ENCODE peak calls at places on chromosomes 3 and 15, in four cellular contexts. X is PC-3, R is mammary epithelial cell, D is neural progenitor cell. F is an unnamed sample.

GRCh38 chr3:35635931-35636683 is 3.2 kb upstream of the ARPP21 start:
- DNase-seq in X (no peak), R (no peak), D (no peak), F (no peak)

GRCh38 chr3:171878441-171879225 is 35.5 kb downstream of the TMEM212 start:
- DNase-seq in X (no peak), R (no peak), D (peak), F (peak)

GRCh38 chr3:172106989-172107388 is 67.6 kb downstream of the FNDC3B start:
- DNase-seq in X (no peak), R (no peak), D (no peak), F (no peak)

GRCh38 chr3:7270731-7271130 is 409.8 kb downstream of the GRM7 start:
- DNase-seq in X (no peak), R (no peak), D (no peak), F (no peak)

GRCh38 chr15:44010114-44010513 is 183.3 kb downstream of the WDR76 start:
- DNase-seq in X (no peak), R (peak), D (no peak), F (peak)

GRCh38 chr3:10715886-10716285 is 100.1 kb upstream of the SLC6A11 start:
- DNase-seq in X (no peak), R (no peak), D (no peak), F (no peak)

GRCh38 chr3:192897005-192897404 is 20.7 kb downstream of the MB21D2 start:
- DNase-seq in X (peak), R (no peak), D (no peak), F (no peak)

GRCh38 chr3:104190681-104191080 is 1176.0 kb upstream of the ALCAM start:
- DNase-seq in X (no peak), R (no peak), D (peak), F (peak)

DNA sequence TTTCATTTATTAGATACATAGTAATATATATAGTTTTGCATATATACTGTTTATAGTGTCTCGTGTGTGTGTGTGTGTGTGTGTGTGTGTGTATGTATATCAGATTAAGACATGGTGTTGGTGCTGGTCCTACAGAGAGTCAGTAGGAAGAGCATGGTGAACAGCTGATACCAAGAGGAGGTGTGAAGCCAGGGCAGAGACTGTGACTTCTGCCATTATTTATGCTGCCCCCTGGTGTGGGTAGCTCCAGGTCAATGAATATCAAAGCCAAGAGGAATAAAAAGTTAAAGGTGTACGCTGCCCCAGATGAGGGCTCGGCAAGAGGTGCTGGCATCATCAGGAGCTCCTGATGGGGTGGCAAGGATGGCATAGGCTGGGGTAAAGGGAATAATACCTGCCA is 299.5 kb upstream of the RASGRP1 start:
- DNase-seq in X (no peak), R (no peak), D (no peak), F (peak)
- H3K9ac ChIP-seq in X (no peak), R (no peak), D (no peak), F (peak)

GRCh38 chr3:49248828-49249227 is 28.2 kb downstream of the C3orf62 start:
- DNase-seq in X (no peak), R (peak), D (no peak), F (no peak)

DNA sequence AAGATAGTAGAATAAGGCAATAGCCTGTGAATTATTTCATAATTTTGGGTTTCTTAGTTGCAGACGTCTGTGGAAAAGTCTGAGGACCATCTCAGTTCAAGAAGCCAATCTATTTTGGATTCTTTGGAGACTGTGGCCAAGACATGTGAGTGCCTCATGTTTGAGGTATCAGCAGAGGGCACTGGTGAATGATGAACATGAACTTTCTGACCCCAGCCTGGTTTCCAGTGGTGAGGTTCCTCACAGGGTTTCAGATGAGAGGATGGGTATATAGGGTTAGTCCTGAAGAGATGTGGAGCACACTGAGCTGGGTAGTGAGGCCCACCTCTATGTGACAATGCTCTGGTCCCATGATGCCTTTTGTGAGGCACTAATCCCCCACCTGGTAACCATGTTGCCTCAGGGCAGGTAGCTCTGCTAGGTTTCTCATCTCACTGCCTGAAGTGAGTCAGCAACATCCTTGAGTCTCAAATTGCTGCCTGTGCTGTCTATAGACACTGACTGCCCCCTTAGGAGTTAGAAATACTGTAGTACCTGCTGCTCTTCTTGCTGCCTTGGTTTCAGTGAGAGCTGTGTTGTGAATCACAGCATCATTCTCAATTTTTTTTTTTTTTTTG is 32.3 kb downstream of the C3orf62 start:
- DNase-seq in X (peak), R (peak), D (no peak), F (no peak)
- H3K9ac ChIP-seq in X (peak), R (no peak), D (no peak), F (no peak)

DNA sequence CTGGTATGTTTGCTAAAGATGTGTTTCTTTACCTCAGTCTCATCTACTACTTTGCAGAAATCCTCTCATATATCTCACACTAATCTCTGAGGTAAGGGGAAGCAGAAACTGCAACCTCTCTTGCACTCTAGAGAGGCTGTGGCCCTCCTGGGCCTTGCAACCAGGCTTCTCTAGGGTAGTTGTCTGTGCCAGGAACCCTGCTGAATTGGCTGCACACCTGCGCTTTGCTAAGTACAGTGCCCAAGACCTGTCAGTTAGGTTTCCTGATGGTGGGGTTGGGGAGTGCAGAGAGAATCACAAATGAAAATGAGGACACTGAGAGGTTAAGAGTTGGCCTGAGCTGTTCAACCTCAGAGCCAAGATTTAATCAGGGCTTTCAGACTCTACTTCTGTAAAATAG is 117.2 kb upstream of the PLXNA1 start:
- DNase-seq in X (no peak), R (no peak), D (no peak), F (no peak)
- H3K9ac ChIP-seq in X (no peak), R (no peak), D (no peak), F (no peak)

DNA sequence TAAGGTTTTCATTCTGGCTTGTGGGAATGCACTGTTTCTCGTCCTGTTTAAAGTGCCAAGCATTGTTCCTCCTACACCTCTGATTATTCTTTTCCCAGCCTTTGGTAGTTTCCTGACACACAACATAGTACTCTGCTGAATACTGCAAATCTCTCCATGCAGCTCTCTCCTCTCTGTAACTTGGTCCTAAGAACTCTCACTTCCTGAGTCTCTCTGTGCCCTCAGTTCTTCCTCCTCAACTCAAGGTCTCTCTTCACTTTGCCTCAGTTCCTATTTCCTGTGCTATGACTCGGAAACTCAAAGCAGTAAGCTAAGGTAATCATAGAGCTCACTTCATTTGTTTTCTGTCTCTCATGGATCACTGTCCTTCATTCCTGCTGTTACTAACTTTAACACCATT is 113.4 kb downstream of the ZNF280D start:
- DNase-seq in X (no peak), R (no peak), D (no peak), F (no peak)
- H3K9ac ChIP-seq in X (no peak), R (no peak), D (no peak), F (no peak)

F was measured in adipocyte.